ENCODE peak calls at places on chromosomes 5 and 9, in seven cellular contexts. N is transverse colon, L is GM23338, Z is HCT116, X is endothelial cell of umbilical vein, W is SK-N-SH, G is spleen. R is an unnamed sample.

GRCh38 chr9:133716564-133717112 is 21.5 kb downstream of the SARDH start:
- DNase-seq in N (no peak), L (no peak), Z (no peak), X (no peak), W (no peak), G (no peak), R (no peak)

GRCh38 chr9:126226991-126227937 is 99.4 kb upstream of the MVB12B start:
- DNase-seq in N (no peak), L (no peak), Z (no peak), X (no peak), W (no peak), G (no peak), R (peak)

GRCh38 chr9:79080536-79080935 is 491.2 kb upstream of the TLE4 start:
- DNase-seq in N (no peak), L (no peak), Z (no peak), X (no peak), W (no peak), G (no peak), R (no peak)

GRCh38 chr9:4137234-4137633 is 162.6 kb downstream of the GLIS3 start:
- DNase-seq in N (no peak), L (peak), Z (peak), X (peak), W (no peak), G (no peak), R (no peak)

GRCh38 chr5:57422993-57423392 is 59.6 kb downstream of the ACTBL2 start:
- DNase-seq in N (no peak), L (no peak), Z (no peak), X (no peak), W (no peak), G (no peak), R (no peak)

GRCh38 chr5:181205735-181206401 is 872 bp upstream of the TRIM7 start:
- DNase-seq in N (no peak), L (no peak), Z (no peak), X (no peak), W (no peak), G (no peak), R (no peak)

GRCh38 chr5:140497897-140498296 is 49.6 kb upstream of the EIF4EBP3 start:
- DNase-seq in N (no peak), L (no peak), Z (no peak), X (no peak), W (no peak), G (no peak), R (no peak)

GRCh38 chr9:91071185-91071990 is 269.8 kb downstream of the SYK start:
- DNase-seq in N (no peak), L (no peak), Z (no peak), X (peak), W (no peak), G (no peak), R (no peak)

GRCh38 chr9:110514861-110515260 is 64.7 kb downstream of the SVEP1 start:
- DNase-seq in N (no peak), L (no peak), Z (no peak), X (no peak), W (no peak), G (no peak), R (no peak)

GRCh38 chr9:136564379-136564988 is 18.6 kb upstream of the NOTCH1 start:
- DNase-seq in N (no peak), L (no peak), Z (no peak), X (no peak), W (no peak), G (peak), R (no peak)

GRCh38 chr5:135141303-135142268 is 107.6 kb upstream of the PITX1 start:
- DNase-seq in N (no peak), L (peak), Z (peak), X (no peak), W (no peak), G (no peak), R (peak)
- H3K27ac ChIP-seq in N (peak), L (no peak), Z (peak), X (no peak), W (no peak), G (no peak), R (peak)

GRCh38 chr5:10440367-10440990 is 1.2 kb upstream of the ROPN1L start:
- DNase-seq in N (no peak), L (no peak), Z (no peak), X (no peak), W (no peak), G (no peak), R (no peak)

GRCh38 chr5:10441083-10441991 is at the start of gene ROPN1L:
- DNase-seq in N (peak), L (peak), Z (peak), X (peak), W (peak), G (peak), R (no peak)

GRCh38 chr5:10441992-10442435 is 335 bp downstream of the ROPN1L start:
- DNase-seq in N (no peak), L (no peak), Z (no peak), X (no peak), W (no peak), G (no peak), R (no peak)

GRCh38 chr5:10438301-10438700 is 3.4 kb upstream of the ROPN1L start:
- DNase-seq in N (no peak), L (no peak), Z (no peak), X (no peak), W (no peak), G (no peak), R (no peak)

DNA sequence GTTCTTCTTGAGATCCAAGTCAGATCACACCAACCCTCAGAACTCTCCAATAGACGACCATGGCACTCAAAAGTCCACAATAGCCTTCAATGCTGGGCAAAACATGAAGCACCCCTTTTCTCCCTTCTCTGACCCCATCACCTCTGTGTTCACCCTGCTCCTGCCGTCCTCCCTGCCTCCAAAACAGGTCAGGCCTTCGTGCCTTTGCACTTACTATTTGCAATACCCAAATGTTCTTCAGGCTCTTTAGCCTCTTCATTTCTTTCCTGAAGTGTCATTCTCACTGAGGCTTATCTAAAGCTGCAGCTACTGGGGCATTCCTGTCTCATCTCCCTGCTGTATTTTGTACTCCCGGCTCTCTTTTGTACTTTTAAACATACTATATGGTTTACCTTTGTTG is 2.0 kb upstream of the ROPN1L start:
- DNase-seq in N (no peak), L (no peak), Z (no peak), X (no peak), W (no peak), G (no peak), R (no peak)
- TF ChIP-seq POLR2AphosphoS5 in N (no peak), L (no peak), Z (no peak), X (no peak), W (no peak), G (no peak), R (no peak)

GRCh38 chr5:139140631-139141071 is 57.5 kb downstream of the SIL1 start:
- DNase-seq in N (no peak), L (no peak), Z (no peak), X (no peak), W (no peak), G (no peak), R (no peak)
- H3K27ac ChIP-seq in N (peak), L (no peak), Z (no peak), X (no peak), W (no peak), G (no peak), R (peak)

DNA sequence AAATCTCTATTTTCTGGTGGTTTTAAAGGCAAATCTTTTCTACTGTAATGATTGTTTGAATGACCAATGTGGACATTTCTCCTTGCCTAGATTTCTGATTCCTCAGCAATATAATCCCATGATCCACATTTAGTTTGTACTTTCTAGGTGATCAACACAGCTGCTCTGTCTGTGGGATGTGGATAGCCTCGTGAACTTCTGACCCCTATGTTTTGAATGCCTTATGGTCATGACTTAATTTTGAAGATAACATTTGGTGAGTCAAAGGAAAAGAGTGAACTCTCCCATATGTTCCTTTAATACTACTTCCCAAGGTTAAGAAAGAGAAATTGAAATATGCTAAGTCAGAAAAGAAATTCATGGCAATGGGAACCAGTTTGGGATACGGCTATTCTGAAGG is 147.5 kb downstream of the CAVIN4 start:
- DNase-seq in N (no peak), L (no peak), Z (no peak), X (no peak), W (no peak), G (no peak), R (no peak)
- TF ChIP-seq POLR2AphosphoS5 in N (no peak), L (no peak), Z (no peak), X (no peak), W (no peak), G (no peak), R (no peak)

GRCh38 chr9:14941487-14941886 is 31.3 kb upstream of the FREM1 start:
- DNase-seq in N (no peak), L (no peak), Z (no peak), X (no peak), W (no peak), G (no peak), R (no peak)
- H3K27ac ChIP-seq in N (no peak), L (no peak), Z (no peak), X (no peak), W (no peak), G (no peak), R (peak)

DNA sequence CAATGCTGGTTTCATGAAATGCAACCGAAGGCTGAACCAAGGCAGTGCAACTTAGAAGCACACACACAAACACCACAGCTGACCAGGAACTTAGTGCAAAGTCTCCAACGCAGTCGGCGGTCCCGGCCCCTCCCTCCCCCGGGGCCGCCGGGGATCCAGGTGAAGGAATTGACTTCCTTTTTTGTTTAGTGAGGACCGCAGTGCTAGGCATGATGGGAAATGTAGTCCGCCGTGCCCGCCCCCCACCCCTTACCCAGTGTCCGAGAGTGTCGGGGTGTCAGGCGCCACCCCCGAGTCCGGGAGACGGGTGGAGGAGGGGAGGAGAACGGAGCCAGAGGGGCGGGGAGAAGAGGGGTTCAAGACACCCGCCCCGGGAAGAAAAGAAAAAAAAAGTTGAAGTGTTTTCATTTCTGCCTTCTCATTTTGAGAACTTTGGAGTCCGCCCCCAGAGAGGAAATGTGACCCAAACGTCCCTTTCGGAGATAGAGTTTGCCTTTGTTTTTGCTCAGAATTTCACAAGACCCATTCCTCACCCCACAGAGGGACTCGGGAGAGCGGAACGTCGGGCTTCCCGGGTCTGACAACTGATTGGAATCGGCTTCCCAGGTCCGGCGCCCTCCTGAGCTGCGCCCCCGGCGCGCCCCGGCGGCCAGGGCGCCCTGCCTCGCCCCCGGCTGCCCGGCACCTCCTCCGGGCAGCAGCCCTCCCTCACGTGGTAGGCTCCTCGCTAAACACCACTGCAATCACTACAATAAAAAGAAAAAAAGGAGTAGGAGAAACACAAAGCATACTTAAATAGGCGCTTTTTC is 2.0 kb downstream of the IER5L start:
- DNase-seq in N (peak), L (peak), Z (peak), X (peak), W (peak), G (peak), R (no peak)
- TF ChIP-seq POLR2AphosphoS5 in N (peak), L (peak), Z (peak), X (peak), W (peak), G (peak), R (peak)

DNA sequence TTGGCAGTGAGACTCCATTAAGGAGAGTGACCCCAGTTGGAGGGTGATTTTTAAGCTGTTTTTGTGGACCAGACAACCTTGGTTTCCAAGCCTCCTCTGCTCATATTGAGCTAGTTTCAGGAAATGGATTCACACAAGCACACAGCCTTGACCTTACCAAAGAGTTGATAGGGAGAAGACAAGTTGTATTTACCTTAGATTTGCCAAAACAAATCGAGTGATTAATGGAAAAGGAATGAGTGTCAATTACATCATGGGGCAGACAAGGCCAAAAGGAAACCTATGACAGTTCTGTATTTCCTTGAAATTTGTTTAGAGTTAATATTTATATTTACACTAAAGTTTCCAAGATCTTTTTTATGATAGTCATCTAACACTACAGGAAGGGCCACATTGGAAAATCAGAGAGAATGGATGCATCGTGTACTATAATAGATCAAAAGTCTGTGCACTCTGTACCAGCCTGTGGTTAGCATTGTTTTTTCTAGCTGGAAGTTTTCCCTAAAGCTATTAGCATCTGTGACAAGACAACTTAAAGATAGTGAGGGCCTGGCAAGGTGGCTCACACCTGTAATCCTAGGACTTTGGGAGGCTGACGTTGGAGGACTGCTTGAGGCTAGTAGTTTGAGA is 86.0 kb upstream of the FER start:
- DNase-seq in N (no peak), L (no peak), Z (no peak), X (peak), W (no peak), G (no peak), R (no peak)
- H3K27ac ChIP-seq in N (no peak), L (no peak), Z (no peak), X (peak), W (no peak), G (no peak), R (no peak)

DNA sequence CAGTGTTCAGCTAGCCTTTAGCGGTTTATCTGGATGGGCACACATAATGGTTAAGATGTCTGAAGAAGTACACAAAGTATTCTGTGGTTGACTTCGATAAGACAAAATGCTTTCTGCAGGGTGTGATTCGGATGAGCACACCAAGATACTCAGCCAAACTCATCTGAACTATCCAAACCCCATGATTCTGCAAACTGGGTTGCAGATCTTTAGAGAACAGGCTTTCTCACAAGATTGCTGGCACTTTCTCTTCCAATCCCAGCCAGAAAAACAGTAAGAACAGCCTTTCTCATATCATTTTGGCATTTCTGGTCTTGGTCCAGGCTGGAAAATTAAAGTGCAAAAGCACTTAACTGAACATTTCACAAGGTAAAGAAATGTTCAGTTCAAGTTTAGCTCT is 269.2 kb downstream of the NR2F1-AS1 start:
- DNase-seq in N (no peak), L (no peak), Z (no peak), X (no peak), W (no peak), G (no peak), R (no peak)
- TF ChIP-seq POLR2AphosphoS5 in N (no peak), L (no peak), Z (no peak), X (no peak), W (no peak), G (no peak), R (no peak)

GRCh38 chr5:43773032-43773830 is 170.3 kb downstream of the NNT start:
- DNase-seq in N (no peak), L (peak), Z (peak), X (peak), W (no peak), G (no peak), R (no peak)

GRCh38 chr5:43771611-43772031 is 168.6 kb downstream of the NNT start:
- DNase-seq in N (no peak), L (no peak), Z (no peak), X (no peak), W (no peak), G (no peak), R (no peak)

GRCh38 chr5:43772601-43773031 is 169.6 kb downstream of the NNT start:
- DNase-seq in N (no peak), L (no peak), Z (peak), X (peak), W (no peak), G (no peak), R (no peak)

GRCh38 chr5:43769576-43770352 is 166.8 kb downstream of the NNT start:
- DNase-seq in N (no peak), L (no peak), Z (no peak), X (peak), W (no peak), G (no peak), R (peak)

GRCh38 chr5:43775000-43775399 is 172.0 kb downstream of the NNT start:
- DNase-seq in N (no peak), L (no peak), Z (no peak), X (no peak), W (no peak), G (no peak), R (no peak)
- H3K27ac ChIP-seq in N (no peak), L (no peak), Z (no peak), X (no peak), W (no peak), G (no peak), R (no peak)